ENCODE peak calls at places on chromosomes 2 and 18, in six cellular contexts. X, O, G, L, I and S are unnamed samples.
A peak's percentile ranks its signal among the peaks of the same experiment; 100 is the strongest.

GRCh38 chr2:234690569-234691225 is 193.8 kb upstream of the ARL4C start:
- DNase-seq in I (no peak), L (no peak), X (no peak), O (no peak), G (no peak), S (no peak)

GRCh38 chr2:161206491-161207032 is 46.3 kb downstream of the TANK start:
- DNase-seq in X (no peak), O (no peak), I (no peak), G (no peak), L (no peak), S (no peak)

GRCh38 chr2:166436976-166437375 is 57.1 kb downstream of the SCN7A start:
- DNase-seq in G (no peak), X (no peak), I (no peak), L (no peak), O (no peak), S (no peak)

GRCh38 chr18:21341141-21341540 is 99.1 kb downstream of the GREB1L start:
- DNase-seq in I (no peak), G (no peak), X (no peak), O (no peak), L (no peak), S (no peak)

GRCh38 chr2:174522553-174522952 is 35.7 kb upstream of the GPR155 start:
- DNase-seq in O (no peak), G (no peak), X (peak; percentile 8), I (no peak), L (peak; percentile 34), S (no peak)

GRCh38 chr18:55706893-55707292 is 118.9 kb upstream of the TCF4 start:
- DNase-seq in X (peak; percentile 42), G (no peak), I (no peak), L (no peak), O (no peak), S (no peak)

GRCh38 chr2:189854152-189854551 is 69.9 kb downstream of the PMS1 start:
- DNase-seq in L (no peak), X (peak; percentile 49), G (no peak), O (no peak), I (no peak), S (no peak)

GRCh38 chr2:113225505-113226259 is 51.9 kb downstream of the PSD4 start:
- DNase-seq in L (peak; percentile 97), I (no peak), G (peak; percentile 66), O (no peak), X (no peak), S (no peak)

GRCh38 chr2:240050278-240050677 is 3.0 kb downstream of the OR6B3 start:
- DNase-seq in G (no peak), X (no peak), L (no peak), O (no peak), I (no peak), S (no peak)

GRCh38 chr2:37658682-37659081 is 12.8 kb downstream of the CDC42EP3 start:
- DNase-seq in X (no peak), G (no peak), O (no peak), L (no peak), I (no peak), S (no peak)

GRCh38 chr18:77068890-77069312 is 63.7 kb downstream of the MBP start:
- DNase-seq in G (no peak), I (no peak), X (no peak), O (no peak), L (peak; percentile 16), S (peak; percentile 30)

GRCh38 chr2:97720746-97721145 is 7.4 kb downstream of the ZAP70 start:
- DNase-seq in O (no peak), G (no peak), L (no peak), I (no peak), X (no peak), S (no peak)

GRCh38 chr2:2914252-2914651 is 463.4 kb downstream of the EIPR1 start:
- DNase-seq in X (no peak), L (no peak), G (no peak), I (no peak), O (no peak), S (no peak)

GRCh38 chr2:170886391-170886790 is 42.7 kb upstream of the GORASP2 start:
- DNase-seq in I (no peak), L (no peak), O (no peak), G (no peak), X (peak; percentile 68), S (no peak)

GRCh38 chr2:83826601-83827000 is 632.5 kb downstream of the SUCLG1 start:
- DNase-seq in O (no peak), L (no peak), X (no peak), I (no peak), G (no peak), S (no peak)

GRCh38 chr2:104025296-104025695 is 828.6 kb upstream of the POU3F3 start:
- DNase-seq in I (no peak), O (no peak), G (no peak), L (peak; percentile 33), X (no peak), S (no peak)

GRCh38 chr18:70462078-70462439 is 173.2 kb downstream of the SOCS6 start:
- DNase-seq in I (no peak), G (no peak), O (no peak), X (no peak), L (no peak), S (no peak)

GRCh38 chr18:33914399-33914798 is 310.3 kb downstream of the NOL4 start:
- DNase-seq in I (no peak), X (no peak), G (no peak), O (no peak), L (no peak), S (no peak)

GRCh38 chr18:55768255-55768654 is 180.3 kb upstream of the TCF4 start:
- DNase-seq in L (no peak), I (no peak), G (no peak), X (no peak), O (no peak), S (no peak)

GRCh38 chr2:11985817-11986566 is 239.6 kb downstream of the LPIN1 start:
- DNase-seq in I (no peak), G (no peak), X (no peak), L (no peak), O (no peak), S (no peak)

GRCh38 chr2:177143444-177143843 is 69.2 kb upstream of the HNRNPA3 start:
- DNase-seq in L (peak; percentile 87), O (no peak), X (peak; percentile 68), I (no peak), G (no peak), S (no peak)

GRCh38 chr2:167733750-167734149 is 513.6 kb downstream of the STK39 start:
- DNase-seq in X (no peak), O (no peak), G (no peak), I (no peak), L (no peak), S (no peak)

GRCh38 chr18:72208920-72209676 is 335.0 kb downstream of the CBLN2 start:
- DNase-seq in X (no peak), O (no peak), L (no peak), I (no peak), G (no peak), S (no peak)

GRCh38 chr18:75076286-75076685 is 132.7 kb downstream of the PTGR3 start:
- DNase-seq in G (no peak), I (no peak), O (no peak), L (no peak), X (no peak), S (no peak)

GRCh38 chr18:23703987-23704384 is 14.7 kb downstream of the LAMA3 start:
- DNase-seq in L (no peak), O (no peak), X (no peak), G (no peak), I (no peak), S (no peak)

GRCh38 chr2:44531289-44531688 is 169.5 kb downstream of the CAMKMT start:
- DNase-seq in O (no peak), L (no peak), G (no peak), X (no peak), I (no peak), S (no peak)

GRCh38 chr2:126543081-126543480 is 112.9 kb upstream of the GYPC start:
- DNase-seq in X (no peak), G (no peak), I (no peak), O (no peak), L (peak; percentile 13), S (no peak)

GRCh38 chr2:233113114-233113452 is 52.9 kb downstream of the INPP5D start:
- DNase-seq in O (no peak), L (no peak), X (no peak), I (no peak), G (no peak), S (no peak)

GRCh38 chr2:158518083-158518482 is 61.3 kb downstream of the PKP4 start:
- DNase-seq in X (peak; percentile 40), I (no peak), L (no peak), G (no peak), O (no peak), S (no peak)

GRCh38 chr2:241563031-241563507 is 4.5 kb downstream of the BOK start:
- DNase-seq in O (no peak), X (no peak), G (no peak), L (no peak), I (no peak), S (no peak)

GRCh38 chr18:2535419-2535910 is 35.8 kb downstream of the METTL4 start:
- DNase-seq in G (no peak), L (no peak), O (no peak), I (no peak), X (no peak), S (no peak)